ENCODE peak calls at places on chromosomes 6 and 20, in five cellular contexts. One of them, this sample, is unnamed. For H3K4me1, the result is how much of the 10 kb centered on the place peaks cover.

GRCh38 chr6:112086744-112087135 is 542 bp downstream of the TUBE1 start:
- DNase-seq in mammary epithelial cell: peak
- DNase-seq in body of pancreas: no peak
- DNase-seq in IMR-90: peak
- DNase-seq in HAP-1: no peak
- DNase-seq in this sample: no peak

GRCh38 chr6:97049254-97050004 is 124.9 kb downstream of the KLHL32 start:
- DNase-seq in mammary epithelial cell: peak
- DNase-seq in body of pancreas: no peak
- DNase-seq in IMR-90: no peak
- DNase-seq in HAP-1: no peak
- DNase-seq in this sample: no peak

GRCh38 chr6:109595998-109596397 is 95.0 kb downstream of the AK9 start:
- DNase-seq in mammary epithelial cell: peak
- DNase-seq in body of pancreas: peak
- DNase-seq in IMR-90: peak
- DNase-seq in HAP-1: peak
- DNase-seq in this sample: no peak

GRCh38 chr6:129853996-129854711 is 7.0 kb downstream of the TMEM244 start:
- DNase-seq in mammary epithelial cell: peak
- DNase-seq in body of pancreas: no peak
- DNase-seq in IMR-90: peak
- DNase-seq in HAP-1: no peak
- DNase-seq in this sample: no peak

GRCh38 chr6:53624491-53624890 is 41.1 kb downstream of the KLHL31 start:
- DNase-seq in mammary epithelial cell: no peak
- DNase-seq in body of pancreas: no peak
- DNase-seq in IMR-90: no peak
- DNase-seq in HAP-1: no peak
- DNase-seq in this sample: no peak

GRCh38 chr6:38176797-38177751 is 357.5 kb downstream of the ZFAND3 start:
- DNase-seq in mammary epithelial cell: no peak
- DNase-seq in body of pancreas: peak
- DNase-seq in IMR-90: peak
- DNase-seq in HAP-1: peak
- DNase-seq in this sample: peak

GRCh38 chr6:34957184-34957904 is 68.3 kb downstream of the ANKS1A start:
- DNase-seq in mammary epithelial cell: no peak
- DNase-seq in body of pancreas: no peak
- DNase-seq in IMR-90: no peak
- DNase-seq in HAP-1: no peak
- DNase-seq in this sample: no peak

GRCh38 chr6:87016772-87017171 is 78.1 kb downstream of the CGA start:
- DNase-seq in mammary epithelial cell: no peak
- DNase-seq in body of pancreas: no peak
- DNase-seq in IMR-90: no peak
- DNase-seq in HAP-1: no peak
- DNase-seq in this sample: no peak

GRCh38 chr6:107713214-107713962 is 110.7 kb downstream of the SCML4 start:
- DNase-seq in mammary epithelial cell: no peak
- DNase-seq in body of pancreas: no peak
- DNase-seq in IMR-90: no peak
- DNase-seq in HAP-1: no peak
- DNase-seq in this sample: no peak

GRCh38 chr6:161079566-161080262 is 88.1 kb downstream of the MAP3K4 start:
- DNase-seq in mammary epithelial cell: peak
- DNase-seq in body of pancreas: no peak
- DNase-seq in IMR-90: peak
- DNase-seq in HAP-1: no peak
- DNase-seq in this sample: no peak

GRCh38 chr6:130962951-130963350 is 100.1 kb downstream of the EPB41L2 start:
- DNase-seq in mammary epithelial cell: no peak
- DNase-seq in body of pancreas: no peak
- DNase-seq in IMR-90: no peak
- DNase-seq in HAP-1: no peak
- DNase-seq in this sample: no peak

GRCh38 chr6:44456070-44456965 is 68.8 kb downstream of the CDC5L start:
- DNase-seq in mammary epithelial cell: peak
- DNase-seq in body of pancreas: peak
- DNase-seq in IMR-90: peak
- DNase-seq in HAP-1: peak
- DNase-seq in this sample: no peak

GRCh38 chr6:38134704-38135088 is 315.2 kb downstream of the ZFAND3 start:
- DNase-seq in mammary epithelial cell: no peak
- DNase-seq in body of pancreas: no peak
- DNase-seq in IMR-90: no peak
- DNase-seq in HAP-1: no peak
- DNase-seq in this sample: no peak

GRCh38 chr6:121480099-121480713 is 44.8 kb downstream of the GJA1 start:
- DNase-seq in mammary epithelial cell: no peak
- DNase-seq in body of pancreas: no peak
- DNase-seq in IMR-90: no peak
- DNase-seq in HAP-1: no peak
- DNase-seq in this sample: no peak

DNA sequence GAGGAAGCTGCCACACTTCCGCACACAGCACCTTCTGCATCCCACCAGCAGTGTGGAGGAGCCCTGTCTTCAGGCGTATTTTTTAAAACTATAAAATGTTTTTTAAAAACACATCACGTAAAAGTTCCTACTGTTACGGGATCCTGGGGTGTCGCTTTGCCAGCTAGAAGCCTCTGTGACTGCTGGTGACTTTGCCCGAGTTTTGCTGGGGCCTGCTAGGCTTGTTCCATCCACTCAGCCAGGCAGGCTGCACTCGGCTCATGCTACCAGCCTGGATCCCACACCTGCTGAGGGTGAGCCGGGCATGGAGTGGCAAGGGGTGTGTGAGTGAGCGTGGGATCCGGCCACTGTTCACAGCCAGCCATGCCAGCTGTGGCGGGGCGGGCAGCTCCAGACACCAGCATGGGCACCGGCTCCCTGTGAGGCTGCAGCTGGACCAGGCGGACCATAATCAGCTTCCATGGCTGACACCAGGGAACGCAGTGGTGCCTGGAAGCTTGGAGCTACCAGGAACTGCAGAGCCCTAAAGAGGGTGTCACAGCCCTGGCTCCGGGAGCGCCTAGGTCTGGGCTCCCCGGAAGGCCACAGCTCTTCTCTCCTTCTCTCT is 12.3 kb upstream of the SLCO4A1 start:
- DNase-seq in mammary epithelial cell: no peak
- DNase-seq in body of pancreas: no peak
- DNase-seq in IMR-90: no peak
- DNase-seq in HAP-1: no peak
- DNase-seq in this sample: no peak
- H3K4me1 ChIP-seq in mammary epithelial cell: under half
- H3K4me1 ChIP-seq in body of pancreas: under half
- H3K4me1 ChIP-seq in IMR-90: under half
- H3K4me1 ChIP-seq in HAP-1: under half
- H3K4me1 ChIP-seq in this sample: under half

GRCh38 chr20:45121388-45121787 is 2.9 kb downstream of the WFDC12 start:
- DNase-seq in mammary epithelial cell: no peak
- DNase-seq in body of pancreas: no peak
- DNase-seq in IMR-90: no peak
- DNase-seq in HAP-1: no peak
- DNase-seq in this sample: no peak

GRCh38 chr20:45117581-45117980 is 2.6 kb upstream of the WFDC5 start:
- DNase-seq in mammary epithelial cell: no peak
- DNase-seq in body of pancreas: no peak
- DNase-seq in IMR-90: no peak
- DNase-seq in HAP-1: no peak
- DNase-seq in this sample: no peak

GRCh38 chr20:45118028-45118427 is 3.1 kb upstream of the WFDC5 start:
- DNase-seq in mammary epithelial cell: no peak
- DNase-seq in body of pancreas: no peak
- DNase-seq in IMR-90: no peak
- DNase-seq in HAP-1: no peak
- DNase-seq in this sample: no peak

GRCh38 chr20:45115829-45116228 is 855 bp upstream of the WFDC5 start:
- DNase-seq in mammary epithelial cell: no peak
- DNase-seq in body of pancreas: no peak
- DNase-seq in IMR-90: no peak
- DNase-seq in HAP-1: no peak
- DNase-seq in this sample: no peak

GRCh38 chr20:45119556-45120266 is 4.6 kb downstream of the WFDC12 start:
- DNase-seq in mammary epithelial cell: no peak
- DNase-seq in body of pancreas: no peak
- DNase-seq in IMR-90: no peak
- DNase-seq in HAP-1: no peak
- DNase-seq in this sample: no peak
- H3K4me1 ChIP-seq in mammary epithelial cell: under half
- H3K4me1 ChIP-seq in body of pancreas: under half
- H3K4me1 ChIP-seq in IMR-90: under half
- H3K4me1 ChIP-seq in HAP-1: under half
- H3K4me1 ChIP-seq in this sample: under half

GRCh38 chr20:44707259-44707580 is 7.9 kb upstream of the CCN5 start:
- DNase-seq in mammary epithelial cell: no peak
- DNase-seq in body of pancreas: no peak
- DNase-seq in IMR-90: no peak
- DNase-seq in HAP-1: no peak
- DNase-seq in this sample: no peak

GRCh38 chr20:44706371-44707258 is 8.6 kb upstream of the CCN5 start:
- DNase-seq in mammary epithelial cell: peak
- DNase-seq in body of pancreas: peak
- DNase-seq in IMR-90: peak
- DNase-seq in HAP-1: no peak
- DNase-seq in this sample: peak

GRCh38 chr20:44709797-44710196 is 5.4 kb upstream of the CCN5 start:
- DNase-seq in mammary epithelial cell: no peak
- DNase-seq in body of pancreas: no peak
- DNase-seq in IMR-90: no peak
- DNase-seq in HAP-1: no peak
- DNase-seq in this sample: no peak

GRCh38 chr20:44711237-44711636 is 3.9 kb upstream of the CCN5 start:
- DNase-seq in mammary epithelial cell: no peak
- DNase-seq in body of pancreas: no peak
- DNase-seq in IMR-90: peak
- DNase-seq in HAP-1: no peak
- DNase-seq in this sample: no peak

GRCh38 chr20:44709380-44709779 is 5.8 kb upstream of the CCN5 start:
- DNase-seq in mammary epithelial cell: no peak
- DNase-seq in body of pancreas: no peak
- DNase-seq in IMR-90: no peak
- DNase-seq in HAP-1: no peak
- DNase-seq in this sample: no peak
- H3K4me1 ChIP-seq in mammary epithelial cell: under half
- H3K4me1 ChIP-seq in body of pancreas: under half
- H3K4me1 ChIP-seq in IMR-90: under half
- H3K4me1 ChIP-seq in HAP-1: under half
- H3K4me1 ChIP-seq in this sample: under half

DNA sequence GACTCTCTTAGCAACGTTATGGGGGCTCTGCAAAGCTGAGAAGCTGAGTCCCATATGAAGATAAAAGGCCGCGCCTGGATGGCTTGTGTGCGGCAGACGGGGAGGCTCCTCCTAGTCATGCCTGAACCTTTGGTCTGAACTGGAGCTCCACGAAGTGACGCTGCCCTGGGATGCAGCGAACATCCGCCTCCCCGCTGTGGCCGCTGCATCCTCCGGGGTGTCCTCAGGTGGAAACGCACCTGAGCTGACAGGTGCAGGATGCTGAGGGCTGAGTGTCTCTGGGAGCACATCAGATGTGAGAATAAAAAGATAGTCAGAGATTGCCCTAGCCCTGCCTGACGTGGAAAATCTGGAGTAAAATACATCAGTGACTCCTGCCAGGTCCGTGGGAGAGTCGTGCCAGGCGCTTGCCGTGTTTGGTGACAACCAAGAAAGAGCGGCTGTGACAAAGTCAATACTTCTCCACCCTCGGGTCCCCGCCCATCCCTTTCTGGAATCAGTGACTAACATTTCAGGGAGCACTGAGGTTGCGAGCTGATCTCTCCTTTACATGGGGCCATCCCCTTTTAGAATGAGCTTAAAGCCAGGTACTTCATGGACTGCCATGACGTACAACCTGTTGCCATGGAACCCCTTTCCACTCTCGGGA is 162.8 kb upstream of the AFDN start:
- DNase-seq in mammary epithelial cell: no peak
- DNase-seq in body of pancreas: no peak
- DNase-seq in IMR-90: no peak
- DNase-seq in HAP-1: no peak
- DNase-seq in this sample: no peak
- H3K4me1 ChIP-seq in mammary epithelial cell: under half
- H3K4me1 ChIP-seq in body of pancreas: under half
- H3K4me1 ChIP-seq in IMR-90: under half
- H3K4me1 ChIP-seq in HAP-1: under half
- H3K4me1 ChIP-seq in this sample: under half

GRCh38 chr6:90472716-90473115 is 114.2 kb downstream of the MAP3K7 start:
- DNase-seq in mammary epithelial cell: no peak
- DNase-seq in body of pancreas: no peak
- DNase-seq in IMR-90: no peak
- DNase-seq in HAP-1: no peak
- DNase-seq in this sample: no peak

GRCh38 chr6:90469906-90470305 is 117.0 kb downstream of the MAP3K7 start:
- DNase-seq in mammary epithelial cell: no peak
- DNase-seq in body of pancreas: no peak
- DNase-seq in IMR-90: no peak
- DNase-seq in HAP-1: no peak
- DNase-seq in this sample: no peak

GRCh38 chr6:90468080-90468479 is 118.8 kb downstream of the MAP3K7 start:
- DNase-seq in mammary epithelial cell: peak
- DNase-seq in body of pancreas: no peak
- DNase-seq in IMR-90: peak
- DNase-seq in HAP-1: no peak
- DNase-seq in this sample: no peak

GRCh38 chr6:90468859-90469258 is 118.0 kb downstream of the MAP3K7 start:
- DNase-seq in mammary epithelial cell: no peak
- DNase-seq in body of pancreas: no peak
- DNase-seq in IMR-90: no peak
- DNase-seq in HAP-1: no peak
- DNase-seq in this sample: no peak

GRCh38 chr6:90471297-90471696 is 115.6 kb downstream of the MAP3K7 start:
- DNase-seq in mammary epithelial cell: no peak
- DNase-seq in body of pancreas: no peak
- DNase-seq in IMR-90: no peak
- DNase-seq in HAP-1: no peak
- DNase-seq in this sample: no peak
- H3K4me1 ChIP-seq in mammary epithelial cell: under half
- H3K4me1 ChIP-seq in body of pancreas: under half
- H3K4me1 ChIP-seq in IMR-90: under half
- H3K4me1 ChIP-seq in HAP-1: under half
- H3K4me1 ChIP-seq in this sample: under half

This sample was measured in sigmoid colon.